ENCODE peak calls at places on chromosomes 11 and 22, in eight cellular contexts. One of them, this sample, is unnamed. For H3K9me3, the result is how much of the 10 kb centered on the place peaks cover.

GRCh38 chr11:87125257-87125656 is 87.5 kb downstream of the TMEM135 start:
- DNase-seq in MG63: no peak
- DNase-seq in neuronal stem cell: no peak
- DNase-seq in mesenchymal stem cell: no peak
- DNase-seq in PC-3: no peak
- DNase-seq in left ventricle myocardium inferior: no peak
- DNase-seq in CD4-positive, alpha-beta memory T cell: no peak
- DNase-seq in transverse colon: no peak
- DNase-seq in this sample: no peak

GRCh38 chr11:47514825-47515647 is 37.9 kb downstream of the CELF1 start:
- DNase-seq in MG63: peak
- DNase-seq in neuronal stem cell: no peak
- DNase-seq in mesenchymal stem cell: peak
- DNase-seq in PC-3: peak
- DNase-seq in left ventricle myocardium inferior: no peak
- DNase-seq in CD4-positive, alpha-beta memory T cell: no peak
- DNase-seq in transverse colon: no peak
- DNase-seq in this sample: peak

GRCh38 chr11:79437981-79438630 is 2.7 kb downstream of the TENM4 start:
- DNase-seq in MG63: no peak
- DNase-seq in neuronal stem cell: no peak
- DNase-seq in mesenchymal stem cell: peak
- DNase-seq in PC-3: no peak
- DNase-seq in left ventricle myocardium inferior: no peak
- DNase-seq in CD4-positive, alpha-beta memory T cell: no peak
- DNase-seq in transverse colon: no peak
- DNase-seq in this sample: no peak

GRCh38 chr11:88106685-88107084 is 68.6 kb downstream of the RAB38 start:
- DNase-seq in MG63: no peak
- DNase-seq in neuronal stem cell: no peak
- DNase-seq in mesenchymal stem cell: no peak
- DNase-seq in PC-3: no peak
- DNase-seq in left ventricle myocardium inferior: no peak
- DNase-seq in CD4-positive, alpha-beta memory T cell: no peak
- DNase-seq in transverse colon: no peak
- DNase-seq in this sample: no peak

GRCh38 chr22:25404556-25404922 is 159.9 kb upstream of the GRK3 start:
- DNase-seq in MG63: no peak
- DNase-seq in neuronal stem cell: no peak
- DNase-seq in mesenchymal stem cell: peak
- DNase-seq in PC-3: no peak
- DNase-seq in left ventricle myocardium inferior: no peak
- DNase-seq in CD4-positive, alpha-beta memory T cell: no peak
- DNase-seq in transverse colon: no peak
- DNase-seq in this sample: no peak

GRCh38 chr22:44707752-44708151 is 5.7 kb downstream of the PRR5 start:
- DNase-seq in MG63: peak
- DNase-seq in neuronal stem cell: no peak
- DNase-seq in mesenchymal stem cell: no peak
- DNase-seq in PC-3: peak
- DNase-seq in left ventricle myocardium inferior: no peak
- DNase-seq in CD4-positive, alpha-beta memory T cell: no peak
- DNase-seq in transverse colon: no peak
- DNase-seq in this sample: no peak

GRCh38 chr11:1757861-1758610 is 5.7 kb downstream of the CTSD start:
- DNase-seq in MG63: no peak
- DNase-seq in neuronal stem cell: no peak
- DNase-seq in mesenchymal stem cell: no peak
- DNase-seq in PC-3: no peak
- DNase-seq in left ventricle myocardium inferior: no peak
- DNase-seq in CD4-positive, alpha-beta memory T cell: peak
- DNase-seq in transverse colon: peak
- DNase-seq in this sample: no peak

GRCh38 chr11:130773436-130773835 is 142.8 kb downstream of the SNX19 start:
- DNase-seq in MG63: no peak
- DNase-seq in neuronal stem cell: no peak
- DNase-seq in mesenchymal stem cell: no peak
- DNase-seq in PC-3: no peak
- DNase-seq in left ventricle myocardium inferior: no peak
- DNase-seq in CD4-positive, alpha-beta memory T cell: no peak
- DNase-seq in transverse colon: no peak
- DNase-seq in this sample: no peak

GRCh38 chr22:44380716-44381500 is 68.2 kb upstream of the SHISAL1 start:
- DNase-seq in MG63: no peak
- DNase-seq in neuronal stem cell: no peak
- DNase-seq in mesenchymal stem cell: no peak
- DNase-seq in PC-3: no peak
- DNase-seq in left ventricle myocardium inferior: no peak
- DNase-seq in CD4-positive, alpha-beta memory T cell: no peak
- DNase-seq in transverse colon: no peak
- DNase-seq in this sample: no peak

GRCh38 chr11:130178441-130178971 is 18.9 kb downstream of the ST14 start:
- DNase-seq in MG63: no peak
- DNase-seq in neuronal stem cell: no peak
- DNase-seq in mesenchymal stem cell: no peak
- DNase-seq in PC-3: no peak
- DNase-seq in left ventricle myocardium inferior: peak
- DNase-seq in CD4-positive, alpha-beta memory T cell: no peak
- DNase-seq in transverse colon: peak
- DNase-seq in this sample: no peak

GRCh38 chr11:73030130-73030529 is 112.0 kb downstream of the FCHSD2 start:
- DNase-seq in MG63: no peak
- DNase-seq in neuronal stem cell: no peak
- DNase-seq in mesenchymal stem cell: no peak
- DNase-seq in PC-3: no peak
- DNase-seq in left ventricle myocardium inferior: no peak
- DNase-seq in CD4-positive, alpha-beta memory T cell: no peak
- DNase-seq in transverse colon: no peak
- DNase-seq in this sample: no peak
- H3K9me3 ChIP-seq in MG63: under half
- H3K9me3 ChIP-seq in neuronal stem cell: under half
- H3K9me3 ChIP-seq in mesenchymal stem cell: under half
- H3K9me3 ChIP-seq in PC-3: under half
- H3K9me3 ChIP-seq in left ventricle myocardium inferior: under half
- H3K9me3 ChIP-seq in CD4-positive, alpha-beta memory T cell: under half
- H3K9me3 ChIP-seq in transverse colon: under half
- H3K9me3 ChIP-seq in this sample: under half

GRCh38 chr11:56271092-56271491 is 2.9 kb upstream of the OR5T1 start:
- DNase-seq in MG63: no peak
- DNase-seq in neuronal stem cell: no peak
- DNase-seq in mesenchymal stem cell: no peak
- DNase-seq in PC-3: no peak
- DNase-seq in left ventricle myocardium inferior: no peak
- DNase-seq in CD4-positive, alpha-beta memory T cell: no peak
- DNase-seq in transverse colon: no peak
- DNase-seq in this sample: no peak
- H3K9me3 ChIP-seq in MG63: under half
- H3K9me3 ChIP-seq in neuronal stem cell: under half
- H3K9me3 ChIP-seq in mesenchymal stem cell: under half
- H3K9me3 ChIP-seq in PC-3: under half
- H3K9me3 ChIP-seq in left ventricle myocardium inferior: under half
- H3K9me3 ChIP-seq in CD4-positive, alpha-beta memory T cell: under half
- H3K9me3 ChIP-seq in transverse colon: under half
- H3K9me3 ChIP-seq in this sample: under half

GRCh38 chr11:8527939-8528338 is 66.1 kb downstream of the STK33 start:
- DNase-seq in MG63: no peak
- DNase-seq in neuronal stem cell: no peak
- DNase-seq in mesenchymal stem cell: no peak
- DNase-seq in PC-3: no peak
- DNase-seq in left ventricle myocardium inferior: no peak
- DNase-seq in CD4-positive, alpha-beta memory T cell: no peak
- DNase-seq in transverse colon: no peak
- DNase-seq in this sample: no peak

GRCh38 chr11:8523396-8523795 is 70.6 kb downstream of the STK33 start:
- DNase-seq in MG63: no peak
- DNase-seq in neuronal stem cell: no peak
- DNase-seq in mesenchymal stem cell: no peak
- DNase-seq in PC-3: no peak
- DNase-seq in left ventricle myocardium inferior: no peak
- DNase-seq in CD4-positive, alpha-beta memory T cell: no peak
- DNase-seq in transverse colon: no peak
- DNase-seq in this sample: no peak
- H3K9me3 ChIP-seq in MG63: under half
- H3K9me3 ChIP-seq in neuronal stem cell: under half
- H3K9me3 ChIP-seq in mesenchymal stem cell: under half
- H3K9me3 ChIP-seq in PC-3: under half
- H3K9me3 ChIP-seq in left ventricle myocardium inferior: under half
- H3K9me3 ChIP-seq in CD4-positive, alpha-beta memory T cell: under half
- H3K9me3 ChIP-seq in transverse colon: under half
- H3K9me3 ChIP-seq in this sample: under half

DNA sequence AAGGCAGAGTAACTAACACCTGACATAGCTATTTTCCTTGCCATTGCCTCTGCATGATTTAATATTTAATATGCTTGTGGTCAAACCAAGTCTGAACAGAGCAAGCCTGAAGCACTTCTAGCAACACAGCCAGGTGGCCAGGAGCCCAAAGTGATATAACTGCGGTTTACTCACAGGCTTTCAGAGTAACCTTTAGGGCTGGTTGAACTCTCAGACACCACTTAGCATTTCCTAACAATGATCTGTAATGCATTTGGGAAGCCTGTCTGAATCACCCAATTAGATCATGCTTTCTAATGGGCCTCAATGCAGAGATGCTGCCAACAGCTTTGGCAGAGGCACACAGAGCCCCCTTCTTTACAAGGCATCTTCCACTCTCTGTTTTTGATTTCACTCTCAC is 96.1 kb downstream of the FDX1 start:
- DNase-seq in MG63: peak
- DNase-seq in neuronal stem cell: no peak
- DNase-seq in mesenchymal stem cell: peak
- DNase-seq in PC-3: peak
- DNase-seq in left ventricle myocardium inferior: no peak
- DNase-seq in CD4-positive, alpha-beta memory T cell: no peak
- DNase-seq in transverse colon: no peak
- DNase-seq in this sample: peak
- H3K9me3 ChIP-seq in MG63: under half
- H3K9me3 ChIP-seq in neuronal stem cell: under half
- H3K9me3 ChIP-seq in mesenchymal stem cell: under half
- H3K9me3 ChIP-seq in PC-3: under half
- H3K9me3 ChIP-seq in left ventricle myocardium inferior: under half
- H3K9me3 ChIP-seq in CD4-positive, alpha-beta memory T cell: under half
- H3K9me3 ChIP-seq in transverse colon: under half
- H3K9me3 ChIP-seq in this sample: under half

DNA sequence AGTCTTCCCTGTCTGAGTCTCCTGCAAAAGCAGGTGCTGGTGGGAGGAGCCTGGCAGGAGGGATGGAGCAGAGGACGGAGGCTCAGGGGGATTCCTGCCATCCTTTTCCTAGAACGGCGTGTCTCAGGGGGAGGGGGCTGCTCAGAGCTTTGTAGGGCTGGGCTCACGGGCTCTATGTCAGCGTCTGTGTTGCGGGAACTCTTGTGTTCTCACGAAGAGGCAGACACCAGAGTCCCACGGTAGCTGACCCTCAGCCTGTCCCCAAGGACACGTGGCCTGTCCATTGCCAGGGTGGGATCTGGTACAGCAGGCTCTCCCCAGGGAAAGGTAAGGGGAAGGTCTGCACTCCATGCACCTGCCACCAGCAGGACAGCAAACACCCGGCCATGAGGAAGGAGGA is 1505.2 kb downstream of the TBC1D22A start:
- DNase-seq in MG63: no peak
- DNase-seq in neuronal stem cell: no peak
- DNase-seq in mesenchymal stem cell: no peak
- DNase-seq in PC-3: no peak
- DNase-seq in left ventricle myocardium inferior: no peak
- DNase-seq in CD4-positive, alpha-beta memory T cell: no peak
- DNase-seq in transverse colon: no peak
- DNase-seq in this sample: no peak
- H3K9me3 ChIP-seq in MG63: under half
- H3K9me3 ChIP-seq in neuronal stem cell: under half
- H3K9me3 ChIP-seq in mesenchymal stem cell: under half
- H3K9me3 ChIP-seq in PC-3: under half
- H3K9me3 ChIP-seq in left ventricle myocardium inferior: under half
- H3K9me3 ChIP-seq in CD4-positive, alpha-beta memory T cell: under half
- H3K9me3 ChIP-seq in transverse colon: under half
- H3K9me3 ChIP-seq in this sample: half or more

DNA sequence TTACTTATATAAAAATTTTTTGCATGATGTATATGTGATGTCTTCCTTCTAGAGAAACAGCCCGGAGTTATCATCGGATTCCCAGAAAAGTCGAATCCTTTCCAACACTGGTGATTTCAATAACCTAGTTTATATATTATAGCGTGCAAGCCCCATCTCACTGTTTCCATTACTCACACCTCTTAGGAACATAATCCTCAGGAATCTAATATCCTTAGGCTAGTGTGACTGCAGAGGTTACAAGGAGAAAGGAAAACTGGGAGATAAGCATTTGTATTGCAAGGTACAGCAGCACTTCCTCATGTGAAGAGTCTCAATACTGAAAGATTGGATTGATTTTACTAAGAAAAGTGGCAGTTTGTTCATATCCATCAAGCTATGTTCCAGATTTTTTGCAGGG is 20.3 kb downstream of the ARHGAP20 start:
- DNase-seq in MG63: no peak
- DNase-seq in neuronal stem cell: no peak
- DNase-seq in mesenchymal stem cell: no peak
- DNase-seq in PC-3: no peak
- DNase-seq in left ventricle myocardium inferior: no peak
- DNase-seq in CD4-positive, alpha-beta memory T cell: no peak
- DNase-seq in transverse colon: no peak
- DNase-seq in this sample: no peak
- H3K9me3 ChIP-seq in MG63: under half
- H3K9me3 ChIP-seq in neuronal stem cell: under half
- H3K9me3 ChIP-seq in mesenchymal stem cell: under half
- H3K9me3 ChIP-seq in PC-3: under half
- H3K9me3 ChIP-seq in left ventricle myocardium inferior: under half
- H3K9me3 ChIP-seq in CD4-positive, alpha-beta memory T cell: under half
- H3K9me3 ChIP-seq in transverse colon: under half
- H3K9me3 ChIP-seq in this sample: under half

GRCh38 chr22:47372111-47372581 is 609.7 kb downstream of the TBC1D22A start:
- DNase-seq in MG63: no peak
- DNase-seq in neuronal stem cell: no peak
- DNase-seq in mesenchymal stem cell: no peak
- DNase-seq in PC-3: no peak
- DNase-seq in left ventricle myocardium inferior: no peak
- DNase-seq in CD4-positive, alpha-beta memory T cell: no peak
- DNase-seq in transverse colon: no peak
- DNase-seq in this sample: no peak
- H3K9me3 ChIP-seq in MG63: under half
- H3K9me3 ChIP-seq in neuronal stem cell: under half
- H3K9me3 ChIP-seq in mesenchymal stem cell: under half
- H3K9me3 ChIP-seq in PC-3: under half
- H3K9me3 ChIP-seq in left ventricle myocardium inferior: under half
- H3K9me3 ChIP-seq in CD4-positive, alpha-beta memory T cell: under half
- H3K9me3 ChIP-seq in transverse colon: under half
- H3K9me3 ChIP-seq in this sample: under half